ENCODE peak calls at places on chromosomes 12 and 14, in four cellular contexts. L is central memory CD8-positive, alpha-beta T cell; I is CD4-positive, alpha-beta T cell; W is stimulated activated naive CD8-positive, alpha-beta T cell treated with anti-CD3 and anti-CD28 coated beads, Interleukin-15, Interleukin-2, amounts not matched to agents 100 U/mL and 50 U/mL, for 24 hours. G is an unnamed sample.

GRCh38 chr14:101687756-101688546 is 73.6 kb upstream of the PPP2R5C start:
- ATAC-seq in I (no peak), L (no peak), W (no peak), G (no peak)

GRCh38 chr12:57118711-57119271 is 7.6 kb upstream of the STAT6 start:
- ATAC-seq in I (no peak), L (no peak), W (peak; percentile 60), G (peak; percentile 76)

GRCh38 chr12:88408828-88409227 is 171.4 kb downstream of the KITLG start:
- ATAC-seq in I (no peak), L (no peak), W (no peak), G (no peak)

GRCh38 chr14:22333408-22334274 is 255.4 kb downstream of the DAD1 start:
- ATAC-seq in L (no peak), W (no peak), I (no peak), G (peak; percentile 84)

GRCh38 chr14:102138935-102139247 is 806 bp upstream of the WDR20 start:
- ATAC-seq in L (no peak), W (no peak), I (no peak), G (peak; percentile 5)

GRCh38 chr12:55899035-55899434 is 28.7 kb downstream of the PYM1 start:
- ATAC-seq in I (peak; percentile 52), L (no peak), W (peak; percentile 95), G (peak; percentile 63)

GRCh38 chr12:67927231-67927630 is 62.0 kb upstream of the IFNG-AS1 start:
- ATAC-seq in W (no peak), L (no peak), I (no peak), G (no peak)

GRCh38 chr14:80587096-80587724 is 354.3 kb downstream of the CEP128 start:
- ATAC-seq in W (peak; percentile 93), I (peak; percentile 76), L (peak; percentile 70), G (peak; percentile 69)

GRCh38 chr12:131903270-131904255 is 9.1 kb downstream of the ULK1 start:
- ATAC-seq in L (no peak), I (no peak), W (no peak), G (no peak)

GRCh38 chr12:43737646-43738045 is 20.9 kb downstream of the PUS7L start:
- ATAC-seq in W (no peak), L (no peak), I (no peak), G (no peak)

GRCh38 chr14:31291210-31291609 is 83.6 kb upstream of the HECTD1 start:
- ATAC-seq in L (no peak), I (no peak), W (no peak), G (no peak)

GRCh38 chr14:54133896-54134295 is 177.3 kb upstream of the BMP4 start:
- ATAC-seq in I (no peak), L (no peak), W (no peak), G (peak; percentile 76)

GRCh38 chr12:12983420-12984035 is 16.5 kb downstream of the HEBP1 start:
- ATAC-seq in L (no peak), W (no peak), I (peak; percentile 44), G (peak; percentile 69)

GRCh38 chr12:26648584-26648983 is 184.4 kb downstream of the ITPR2 start:
- ATAC-seq in I (no peak), W (no peak), L (no peak), G (peak; percentile 49)

GRCh38 chr12:58540480-58541299 is 379.6 kb downstream of the LRIG3 start:
- ATAC-seq in L (no peak), I (no peak), W (no peak), G (peak; percentile 89)

GRCh38 chr14:57871487-57872080 is 5.7 kb upstream of the SLC35F4 start:
- ATAC-seq in W (no peak), L (no peak), I (no peak), G (no peak)

GRCh38 chr12:14999421-15000047 is 26.7 kb downstream of the PDE6H start:
- ATAC-seq in L (no peak), I (no peak), W (no peak), G (peak; percentile 95)

GRCh38 chr14:105172476-105172875 is 3.9 kb upstream of the JAG2 start:
- ATAC-seq in W (no peak), L (no peak), I (no peak), G (no peak)

GRCh38 chr12:6752181-6752930 is 585 bp downstream of the MLF2 start:
- ATAC-seq in L (peak; percentile 1), W (peak; percentile 4), I (peak; percentile 0), G (no peak)